ENCODE peak calls at places on chromosomes 12 and 14, in four cellular contexts. M is DND-41, R is Panc1, O is AG04450. Z is an unnamed sample.
A peak's percentile ranks its signal among the peaks of the same experiment; 100 is the strongest.

GRCh38 chr12:124516850-124517249 is 50.6 kb downstream of the NCOR2 start:
- DNase-seq in M (no peak), R (no peak), O (no peak), Z (no peak)

GRCh38 chr14:55384536-55384935 is 27.1 kb downstream of the ATG14 start:
- DNase-seq in M (no peak), R (no peak), O (no peak), Z (no peak)

GRCh38 chr12:3809357-3810015 is 56.6 kb upstream of the CRACR2A start:
- DNase-seq in M (no peak), R (no peak), O (no peak), Z (no peak)

GRCh38 chr12:123269395-123269892 is 2.2 kb downstream of the CDK2AP1 start:
- DNase-seq in M (no peak), R (no peak), O (no peak), Z (peak; percentile 58)

GRCh38 chr12:57242329-57242690 is 8.7 kb downstream of the STAC3 start:
- DNase-seq in M (no peak), R (no peak), O (no peak), Z (no peak)

GRCh38 chr14:104093366-104094055 is 8.0 kb downstream of the ASPG start:
- DNase-seq in M (peak; percentile 10), R (no peak), O (no peak), Z (peak; percentile 5)

GRCh38 chr12:79954037-79954436 is 19.1 kb upstream of the PPP1R12A start:
- DNase-seq in M (no peak), R (no peak), O (no peak), Z (no peak)

GRCh38 chr14:92942576-92942975 is 19.6 kb downstream of the CHGA start:
- DNase-seq in M (no peak), R (no peak), O (no peak), Z (no peak)

GRCh38 chr14:51999084-51999483 is 9.7 kb downstream of the RTRAF start:
- DNase-seq in M (no peak), R (no peak), O (no peak), Z (no peak)

GRCh38 chr14:105330491-105330895 is 15.9 kb downstream of the PACS2 start:
- DNase-seq in M (no peak), R (no peak), O (no peak), Z (no peak)

DNA sequence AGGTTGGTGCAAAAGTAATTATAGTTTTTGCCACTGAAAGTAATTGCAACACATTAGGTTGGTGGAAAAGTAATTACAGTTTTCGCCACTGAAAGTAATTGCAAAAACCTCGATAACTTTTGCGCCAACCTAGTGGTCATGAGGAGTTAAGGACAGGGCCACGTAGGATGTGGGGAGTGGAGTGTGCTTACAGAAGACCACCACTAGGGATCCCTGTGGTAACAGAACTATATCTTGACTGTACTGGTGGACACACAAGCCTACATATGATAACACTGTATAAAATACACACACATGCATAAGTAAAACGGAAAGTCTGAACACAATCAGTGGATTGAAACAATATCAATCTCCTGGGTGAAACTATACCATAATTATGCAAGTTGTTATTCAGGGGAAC is 187.4 kb upstream of the ABCD2 start:
- DNase-seq in M (no peak), R (no peak), O (no peak), Z (peak; percentile 18)
- TF ChIP-seq CTCF in M (no peak), R (peak; percentile 23), O (peak; percentile 17), Z (no peak)

DNA sequence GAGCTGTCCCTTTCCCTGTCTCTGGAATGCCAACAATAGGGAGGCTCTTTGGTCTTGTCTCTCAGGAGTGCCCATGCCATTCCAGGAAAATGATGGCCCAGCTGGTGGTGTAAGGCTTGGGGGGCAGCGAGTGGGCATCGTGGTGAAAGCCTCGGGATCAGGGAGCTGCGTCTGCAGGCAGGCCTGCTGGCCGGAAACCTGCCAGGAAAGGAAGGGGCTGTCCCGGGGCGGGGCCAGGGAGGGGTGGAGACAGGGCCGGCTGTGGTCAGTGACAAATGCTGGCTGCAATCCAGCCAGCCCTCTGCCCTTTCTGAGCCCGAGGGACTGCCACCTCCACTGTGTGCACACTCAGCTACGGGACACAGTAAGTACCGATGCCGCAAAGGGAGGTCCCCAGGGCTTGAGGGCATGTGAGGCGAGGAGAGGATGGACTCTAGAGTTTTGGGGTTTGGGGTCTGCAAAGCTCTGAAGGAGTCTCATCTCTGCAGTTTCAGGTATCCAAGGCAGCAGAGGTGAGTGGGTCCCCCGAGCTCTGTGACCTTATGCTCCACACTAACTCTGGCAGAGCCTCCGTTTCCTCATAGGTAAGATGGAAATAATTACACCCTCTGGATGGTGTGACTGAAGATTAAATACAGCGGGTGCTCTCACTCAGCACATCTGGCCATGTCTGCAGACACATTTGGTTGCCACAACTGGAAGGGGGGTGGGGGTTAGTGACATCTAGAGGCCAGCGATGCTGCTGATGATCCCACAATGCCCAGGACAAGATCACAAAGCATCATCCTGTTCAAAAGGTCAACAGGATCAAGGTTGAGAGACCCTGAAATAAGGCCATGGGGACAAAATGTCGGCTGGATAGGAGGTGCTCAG is at the start of gene SERPINA5:
- DNase-seq in M (no peak), R (no peak), O (no peak), Z (no peak)
- H3K4me3 ChIP-seq in M (no peak within 1 kb of the TSS), R (no peak within 1 kb of the TSS), O (no peak within 1 kb of the TSS), Z (no peak within 1 kb of the TSS)

DNA sequence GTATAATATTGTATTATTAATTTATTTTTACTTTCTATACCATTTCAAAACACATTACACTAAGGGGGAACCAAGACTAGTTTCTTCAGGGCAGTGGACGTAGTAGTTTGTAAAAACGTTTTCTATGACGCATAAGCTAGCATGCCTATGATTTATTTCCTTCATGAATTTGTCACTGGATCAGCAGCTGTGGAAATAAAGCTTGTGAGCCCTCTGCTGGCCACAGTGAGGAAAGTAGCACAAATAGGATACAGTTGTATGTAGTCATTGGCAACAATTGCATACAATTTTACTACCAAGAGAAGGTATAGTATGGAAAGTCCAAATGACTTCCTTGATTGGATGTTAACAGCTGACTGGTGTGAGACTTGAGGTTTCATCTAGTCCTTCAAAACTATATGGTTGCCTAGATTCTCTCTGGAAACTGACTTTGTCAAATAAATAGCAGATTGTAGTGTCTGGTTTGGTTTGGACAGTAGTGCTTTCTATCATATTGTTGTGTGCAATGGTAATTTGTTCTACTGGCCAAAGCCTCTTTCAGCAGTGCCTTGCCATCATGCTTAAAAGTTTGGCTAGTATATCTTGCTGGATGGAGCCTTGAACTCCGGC is 24.3 kb upstream of the PLEKHD1 start:
- DNase-seq in M (peak; percentile 63), R (peak; percentile 71), O (peak; percentile 80), Z (peak; percentile 75)
- TF ChIP-seq CTCF in M (peak; percentile 86), R (peak; percentile 72), O (peak; percentile 85), Z (peak; percentile 75)

GRCh38 chr12:54019111-54019811 is 9.0 kb upstream of the HOXC6 start:
- DNase-seq in M (no peak), R (no peak), O (no peak), Z (no peak)
- H3K4me3 ChIP-seq in M (no peak overlapping the region), R (peak overlapping the region; percentile 72), O (no peak overlapping the region), Z (no peak overlapping the region)

GRCh38 chr12:105759172-105759571 is 379.6 kb downstream of the NUAK1 start:
- DNase-seq in M (no peak), R (no peak), O (no peak), Z (no peak)
- TF ChIP-seq CTCF in M (no peak), R (no peak), O (no peak), Z (no peak)

DNA sequence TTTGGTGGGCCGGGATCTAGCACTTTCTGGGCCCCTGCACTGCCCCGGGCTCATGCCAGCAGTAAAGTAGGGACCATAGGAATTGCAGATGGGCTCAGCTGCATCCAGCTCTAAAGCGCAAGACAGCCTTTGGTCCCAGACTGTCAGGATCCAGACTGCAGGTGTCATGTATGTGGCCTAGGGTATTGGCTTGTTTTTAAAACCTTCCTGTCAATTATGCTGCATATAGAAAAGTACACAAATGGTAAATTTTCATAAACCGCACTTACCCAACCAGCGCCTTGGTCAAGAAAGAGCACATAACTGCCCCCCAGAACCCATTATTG is 6.3 kb downstream of the NR4A1 start:
- DNase-seq in M (no peak), R (no peak), O (no peak), Z (no peak)
- H3K4me3 ChIP-seq in M (no peak overlapping the region), R (no peak overlapping the region), O (no peak overlapping the region), Z (no peak overlapping the region)

GRCh38 chr12:108234155-108234554 is 105.0 kb downstream of the CMKLR1 start:
- DNase-seq in M (no peak), R (no peak), O (no peak), Z (peak; percentile 32)
- TF ChIP-seq CTCF in M (no peak), R (no peak), O (no peak), Z (peak; percentile 38)

DNA sequence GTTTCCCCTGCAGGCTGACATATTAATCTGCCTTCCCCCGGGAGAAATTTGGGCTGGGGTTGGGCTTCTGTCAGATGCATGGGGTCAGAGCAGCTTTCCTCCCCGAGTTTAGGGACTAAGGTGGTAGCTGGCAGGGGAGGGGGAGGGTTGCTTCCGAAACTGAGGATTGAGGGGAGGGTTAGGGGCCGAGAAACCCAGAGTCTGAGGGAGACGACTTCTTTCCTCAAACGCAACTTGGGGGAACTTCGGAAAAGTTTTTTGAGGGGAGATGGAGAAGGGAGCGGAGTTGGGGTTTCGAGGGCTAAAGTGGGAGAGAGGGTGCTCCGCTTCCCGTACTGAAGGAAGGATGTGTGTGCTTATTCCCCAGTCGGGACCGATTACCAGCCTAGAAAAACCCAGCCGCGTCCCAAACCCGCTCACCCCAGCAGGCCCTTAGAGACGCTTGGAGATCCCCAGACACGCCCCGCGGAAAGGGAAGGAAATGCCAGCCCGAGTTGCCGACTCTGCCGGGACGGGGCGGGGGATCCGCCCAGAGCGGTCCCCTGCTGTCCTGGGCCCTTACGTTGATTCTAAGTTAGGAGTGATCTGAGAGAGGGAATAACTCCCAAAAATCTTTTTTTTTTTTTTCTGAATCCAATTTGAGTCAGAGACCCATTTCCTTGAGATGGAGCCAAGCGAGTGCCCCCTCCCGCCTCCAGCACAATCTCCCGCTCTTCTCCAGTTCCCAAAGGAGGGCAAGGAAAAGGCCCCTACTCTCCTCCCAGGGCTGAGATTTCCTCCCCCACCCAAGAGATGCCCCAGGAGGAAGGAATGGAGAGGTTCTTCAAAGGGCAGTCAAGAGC is 61.9 kb downstream of the SMUG1 start:
- DNase-seq in M (no peak), R (no peak), O (no peak), Z (no peak)
- H3K4me3 ChIP-seq in M (no peak overlapping the region), R (peak overlapping the region; percentile 50), O (no peak overlapping the region), Z (no peak overlapping the region)

Z was measured in GM12865.